ENCODE peak calls at places on chromosomes 12 and 14, in ten cellular contexts. U is A549, Y is cardiac fibroblast, J is D721Med, X is AG09319, N is heart right ventricle, V is left lung, C is GM13976, M is nephron progenitor cell, H is GM20000. Q is an unnamed sample.

GRCh38 chr12:127149226-127149964 is 1117.6 kb upstream of the TMEM132C start:
- DNase-seq in X (peak), J (no peak), C (no peak), Y (peak), M (no peak), V (no peak), H (no peak), U (no peak), N (no peak), Q (no peak)

GRCh38 chr12:46562625-46563228 is 190.2 kb upstream of the SLC38A2 start:
- DNase-seq in V (no peak), J (no peak), U (no peak), Y (peak), M (no peak), C (no peak), H (no peak), X (peak), N (no peak), Q (no peak)

GRCh38 chr12:90335561-90335960 is 619.4 kb downstream of the CCER1 start:
- DNase-seq in V (no peak), Y (peak), C (no peak), N (no peak), J (no peak), M (no peak), H (no peak), X (no peak), U (no peak), Q (no peak)

GRCh38 chr12:66066071-66066928 is 64.2 kb downstream of the LLPH start:
- DNase-seq in Y (peak), U (no peak), M (no peak), H (no peak), X (no peak), V (no peak), N (no peak), J (no peak), C (no peak), Q (no peak)

GRCh38 chr14:94441531-94442205 is 10.9 kb downstream of the SERPINA11 start:
- DNase-seq in V (no peak), N (no peak), J (no peak), M (no peak), C (no peak), Y (no peak), X (no peak), H (no peak), U (no peak), Q (no peak)

GRCh38 chr14:23183479-23183878 is at the start of gene SLC7A8:
- DNase-seq in J (no peak), M (peak), C (no peak), V (peak), H (no peak), N (peak), X (no peak), Y (peak), U (no peak), Q (peak)

GRCh38 chr12:2267624-2268477 is 215.1 kb downstream of the CACNA1C start:
- DNase-seq in V (no peak), M (no peak), Y (peak), N (no peak), U (no peak), X (no peak), C (peak), H (no peak), J (no peak), Q (no peak)

GRCh38 chr14:27411021-27411420 is 813.2 kb upstream of the NOVA1 start:
- DNase-seq in U (no peak), V (no peak), M (no peak), H (no peak), N (no peak), Y (no peak), C (no peak), X (no peak), J (no peak), Q (no peak)

GRCh38 chr14:92088494-92088893 is 17.9 kb downstream of the ATXN3 start:
- DNase-seq in U (no peak), N (no peak), J (no peak), C (no peak), V (no peak), M (no peak), X (no peak), H (no peak), Y (no peak), Q (no peak)

GRCh38 chr12:46267618-46268348 is 1.1 kb downstream of the SLC38A1 start:
- DNase-seq in V (peak), M (peak), X (no peak), J (no peak), C (peak), U (no peak), Y (peak), N (no peak), H (no peak), Q (no peak)

GRCh38 chr12:97464241-97465011 is 1.8 kb downstream of the RMST start:
- DNase-seq in J (no peak), M (peak), H (no peak), C (no peak), Y (no peak), U (no peak), X (no peak), N (no peak), V (no peak), Q (no peak)

GRCh38 chr14:37844614-37845013 is 249.2 kb downstream of the TTC6 start:
- DNase-seq in M (no peak), C (no peak), U (no peak), N (no peak), V (no peak), J (peak), X (no peak), Y (no peak), H (no peak), Q (no peak)
- TF ChIP-seq CTCF in M (no peak), C (no peak), U (no peak), N (no peak), V (no peak), J (no peak), X (no peak), Y (no peak), H (no peak), Q (no peak)

GRCh38 chr12:92821142-92821541 is 108.0 kb downstream of the EEA1 start:
- DNase-seq in M (no peak), V (no peak), J (no peak), H (no peak), Y (no peak), N (no peak), X (no peak), U (no peak), C (no peak), Q (no peak)
- TF ChIP-seq CTCF in M (no peak), V (no peak), J (no peak), H (no peak), Y (no peak), N (no peak), X (no peak), U (no peak), C (no peak), Q (no peak)

GRCh38 chr12:106135075-106135474 is 3.7 kb downstream of the NUAK1 start:
- DNase-seq in U (no peak), C (no peak), J (no peak), H (no peak), X (no peak), N (no peak), M (no peak), Y (peak), V (no peak), Q (no peak)

GRCh38 chr12:106131671-106132070 is 7.1 kb downstream of the NUAK1 start:
- DNase-seq in M (no peak), N (no peak), V (no peak), J (no peak), U (no peak), X (no peak), Y (peak), C (no peak), H (no peak), Q (no peak)

GRCh38 chr12:106132175-106133135 is 6.3 kb downstream of the NUAK1 start:
- DNase-seq in J (no peak), N (no peak), X (no peak), Y (no peak), V (no peak), M (no peak), C (no peak), U (no peak), H (no peak), Q (no peak)

GRCh38 chr12:106134294-106134949 is 4.3 kb downstream of the NUAK1 start:
- DNase-seq in C (no peak), H (no peak), X (no peak), V (no peak), U (no peak), Y (no peak), J (no peak), M (no peak), N (no peak), Q (no peak)

DNA sequence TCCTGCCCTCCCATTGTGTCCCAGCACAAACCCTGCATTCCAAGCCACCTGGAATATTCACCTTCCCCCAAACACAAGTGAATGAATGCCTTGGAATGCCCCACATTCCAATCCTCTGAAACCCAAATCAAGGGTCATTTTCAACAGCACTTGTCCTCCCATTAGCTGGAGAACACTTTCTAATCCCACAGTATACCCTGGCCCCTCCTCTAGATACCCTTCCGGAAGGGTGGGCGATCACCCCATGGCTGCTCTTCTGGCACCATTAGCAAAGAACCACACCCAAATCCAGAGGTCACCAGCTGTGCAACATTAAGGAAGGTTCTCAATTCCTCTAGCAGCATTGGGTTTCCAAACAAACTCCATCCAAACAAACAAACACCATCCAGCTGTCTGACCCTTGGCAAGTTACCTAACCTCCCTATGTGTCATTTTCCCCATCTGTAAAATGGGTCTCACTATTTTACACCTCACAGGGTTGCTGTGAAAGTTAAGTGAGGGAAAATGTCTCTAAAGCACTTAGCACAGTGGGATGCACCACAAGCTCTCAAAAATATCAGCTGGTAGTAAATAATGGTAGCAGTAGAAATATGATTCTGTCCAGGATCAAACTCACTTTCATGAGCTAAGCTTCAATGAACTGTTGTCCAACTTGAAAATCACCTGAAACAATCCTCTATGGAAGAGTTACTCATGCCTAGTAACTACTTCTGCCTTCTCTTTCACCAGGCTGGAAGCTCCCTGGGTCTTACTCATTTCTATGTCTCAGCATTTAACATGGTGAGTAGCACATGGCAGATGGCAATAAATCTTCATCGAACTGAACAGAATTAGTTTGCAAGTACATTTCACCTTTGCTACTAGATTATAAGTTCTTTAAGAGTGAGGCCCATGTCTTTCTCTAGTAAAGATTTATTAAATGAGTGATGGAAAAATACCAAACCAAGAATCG is 5.3 kb downstream of the NUAK1 start:
- DNase-seq in C (no peak), M (no peak), N (no peak), X (no peak), H (no peak), V (no peak), U (peak), J (no peak), Y (no peak), Q (no peak)
- TF ChIP-seq CTCF in C (no peak), M (no peak), N (no peak), X (no peak), H (no peak), V (no peak), U (no peak), J (no peak), Y (no peak), Q (no peak)

GRCh38 chr12:52413787-52414345 is 7.7 kb upstream of the KRT82 start:
- DNase-seq in C (no peak), M (no peak), X (no peak), N (no peak), H (no peak), U (no peak), Y (no peak), J (no peak), V (no peak), Q (no peak)
- TF ChIP-seq CTCF in C (no peak), M (no peak), X (no peak), N (no peak), H (no peak), U (no peak), Y (no peak), J (no peak), V (no peak), Q (no peak)

GRCh38 chr14:33848706-33849454 is 102.0 kb downstream of the EGLN3 start:
- DNase-seq in N (peak), X (no peak), U (peak), J (peak), H (peak), V (peak), M (peak), C (peak), Y (peak), Q (no peak)
- TF ChIP-seq CTCF in N (peak), X (peak), U (peak), J (peak), H (peak), V (peak), M (peak), C (peak), Y (peak), Q (no peak)

Q was measured in activated B cell treated with CpG ODN at 0.5 μM for 24 hours.